ENCODE peak calls at places on chromosome 9, in six cellular contexts. S is A549, O is neural crest cell, E is MCF 10A, X is psoas muscle, A is retinal pigment epithelial cell. U is an unnamed sample.

GRCh38 chr9:71506821-71507220 is 261.5 kb downstream of the CEMIP2 start:
- DNase-seq in S (peak; percentile 27), O (no peak), E (peak; percentile 89), X (peak; percentile 49), A (peak; percentile 72), U (no peak)

GRCh38 chr9:38347946-38348345 is 44.6 kb upstream of the ALDH1B1 start:
- DNase-seq in S (no peak), O (no peak), E (no peak), X (no peak), A (no peak), U (no peak)

GRCh38 chr9:37119360-37119759 is 1.0 kb upstream of the ZCCHC7 start:
- DNase-seq in S (no peak), O (no peak), E (peak; percentile 0), X (no peak), A (no peak), U (no peak)

GRCh38 chr9:93809204-93809940 is 145.8 kb downstream of the BARX1 start:
- DNase-seq in S (no peak), O (no peak), E (no peak), X (no peak), A (no peak), U (no peak)

GRCh38 chr9:125829743-125830142 is 82.6 kb downstream of the PBX3 start:
- DNase-seq in S (no peak), O (no peak), E (no peak), X (no peak), A (no peak), U (no peak)

GRCh38 chr9:37408933-37409710 is 13.4 kb upstream of the GRHPR start:
- DNase-seq in S (no peak), O (no peak), E (no peak), X (no peak), A (no peak), U (no peak)

GRCh38 chr9:94881454-94881853 is 155.0 kb downstream of the AOPEP start:
- DNase-seq in S (no peak), O (no peak), E (no peak), X (no peak), A (no peak), U (no peak)

GRCh38 chr9:37371565-37372464 is 50.7 kb upstream of the GRHPR start:
- DNase-seq in S (no peak), O (no peak), E (peak; percentile 25), X (no peak), A (no peak), U (no peak)

GRCh38 chr9:89461302-89461701 is 36.6 kb downstream of the SEMA4D start:
- DNase-seq in S (no peak), O (no peak), E (peak; percentile 82), X (no peak), A (no peak), U (no peak)

GRCh38 chr9:135821116-135821515 is 86.2 kb downstream of the CAMSAP1 start:
- DNase-seq in S (no peak), O (no peak), E (no peak), X (no peak), A (no peak), U (no peak)

GRCh38 chr9:130860458-130861316 is 25.6 kb downstream of the ABL1 start:
- DNase-seq in S (no peak), O (no peak), E (no peak), X (peak; percentile 89), A (peak; percentile 72), U (no peak)

GRCh38 chr9:131032384-131032783 is 23.4 kb downstream of the LAMC3 start:
- DNase-seq in S (no peak), O (no peak), E (no peak), X (no peak), A (no peak), U (no peak)

GRCh38 chr9:37443566-37443965 is 21.1 kb downstream of the GRHPR start:
- DNase-seq in S (no peak), O (no peak), E (no peak), X (no peak), A (no peak), U (no peak)

DNA sequence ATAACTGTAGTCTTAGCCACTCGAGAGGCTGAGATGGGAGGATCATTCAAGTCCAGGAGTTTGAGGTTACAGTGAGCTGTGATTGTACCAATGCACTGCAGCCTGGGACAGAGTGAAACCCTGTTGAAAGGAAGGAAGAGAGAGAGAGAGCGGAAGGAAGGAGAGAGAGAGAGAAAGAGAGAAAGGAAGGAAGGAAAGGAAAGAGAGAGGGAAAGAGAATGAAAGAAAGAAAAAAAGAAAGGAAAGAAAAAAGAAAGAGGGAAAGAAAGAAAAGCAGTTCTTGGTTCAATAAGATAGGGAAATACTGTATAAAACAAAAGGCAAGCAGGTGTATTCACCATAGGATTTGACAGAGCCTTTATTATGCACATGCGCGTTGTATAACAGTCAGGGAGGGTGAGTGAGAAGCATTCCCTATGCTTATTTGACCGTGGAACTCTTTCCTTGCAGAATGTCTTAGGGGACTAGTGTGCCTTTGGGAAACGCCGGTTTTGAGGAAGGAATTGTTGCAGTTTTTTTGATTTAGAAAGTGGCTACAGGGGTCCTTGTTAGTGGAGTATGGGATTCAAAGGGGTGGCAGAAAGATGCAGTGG is 42.0 kb downstream of the GSN start:
- DNase-seq in S (no peak), O (no peak), E (no peak), X (no peak), A (no peak), U (no peak)
- TF ChIP-seq CTCF in S (no peak), O (no peak), E (no peak), X (no peak), A (no peak), U (no peak)

GRCh38 chr9:118829334-118829733 is 539.9 kb downstream of the BRINP1 start:
- DNase-seq in S (no peak), O (no peak), E (peak; percentile 40), X (no peak), A (no peak), U (no peak)
- TF ChIP-seq CTCF in S (no peak), O (peak; percentile 57), E (no peak), X (peak; percentile 67), A (peak; percentile 53), U (peak; percentile 25)

DNA sequence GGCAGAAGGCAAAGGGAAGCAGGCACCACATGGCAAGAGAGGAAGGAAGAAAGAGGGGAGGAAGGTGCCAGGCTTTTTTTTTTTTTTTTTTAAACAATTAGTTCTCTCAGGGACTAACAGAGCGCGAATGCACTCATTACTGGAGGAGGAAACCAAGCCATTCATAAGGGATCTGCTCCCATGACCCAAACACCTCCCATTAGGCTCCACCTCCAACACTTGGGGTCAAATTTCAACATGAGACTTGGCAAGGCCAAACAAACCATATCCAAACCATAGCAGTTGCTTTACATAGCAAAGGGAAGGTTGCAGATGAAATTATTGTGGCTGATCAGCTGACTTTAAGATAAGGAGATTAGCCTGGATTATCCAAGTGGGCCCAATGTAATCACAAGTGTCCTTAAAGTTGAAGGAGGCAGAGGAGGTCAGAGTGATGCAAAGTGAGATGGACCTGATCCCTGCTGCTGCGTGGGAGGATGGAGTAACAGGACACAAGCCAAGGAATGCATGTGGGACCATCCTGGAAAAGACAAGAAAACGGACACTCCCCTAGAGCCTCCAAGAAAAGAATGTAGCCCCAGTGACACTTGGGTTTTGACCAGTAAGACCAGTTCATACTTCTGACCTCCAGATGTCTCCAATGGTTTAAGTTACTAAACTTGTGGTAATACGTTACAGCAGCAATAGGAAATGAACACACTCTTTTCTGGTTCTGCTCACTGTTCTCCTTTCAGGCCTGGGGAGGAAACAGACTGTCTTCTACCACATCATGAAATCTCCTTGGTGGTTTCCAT is 167.3 kb downstream of the GNAQ start:
- DNase-seq in S (no peak), O (no peak), E (no peak), X (no peak), A (no peak), U (no peak)
- TF ChIP-seq CTCF in S (no peak), O (no peak), E (no peak), X (no peak), A (no peak), U (no peak)

GRCh38 chr9:69193685-69194032 is 19.6 kb downstream of the TJP2 start:
- DNase-seq in S (no peak), O (no peak), E (no peak), X (no peak), A (no peak), U (no peak)
- TF ChIP-seq CTCF in S (no peak), O (no peak), E (no peak), X (no peak), A (peak; percentile 37), U (no peak)

DNA sequence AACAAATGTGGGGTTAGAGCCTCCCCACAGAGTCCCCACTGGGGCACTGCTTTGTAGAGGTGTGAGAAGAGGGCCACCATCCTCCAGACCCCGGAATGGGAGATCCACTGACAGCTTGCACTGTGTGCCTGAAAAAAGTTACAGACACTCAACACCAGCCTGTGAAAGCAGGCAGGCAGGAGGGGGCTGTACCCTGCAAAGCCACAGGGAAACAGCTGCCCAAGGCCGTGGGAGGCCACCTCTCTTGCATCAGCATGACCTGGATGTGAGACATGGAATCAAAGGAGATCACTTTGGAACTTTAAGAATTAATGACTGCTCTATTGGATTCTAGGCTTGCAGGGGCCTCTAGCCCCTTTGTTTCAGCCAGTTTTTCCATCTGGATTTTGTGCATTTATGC is 782.3 kb downstream of the BRINP1 start:
- DNase-seq in S (no peak), O (no peak), E (no peak), X (no peak), A (no peak), U (no peak)
- TF ChIP-seq CTCF in S (no peak), O (no peak), E (no peak), X (no peak), A (no peak), U (no peak)

GRCh38 chr9:32552172-32552872 is at the start of the genes SMIM27 and TOPORS:
- DNase-seq in S (peak; percentile 90), O (peak; percentile 73), E (peak; percentile 92), X (peak; percentile 95), A (peak; percentile 59), U (peak; percentile 85)

GRCh38 chr9:32554107-32554506 is 1.7 kb upstream of the TOPORS start:
- DNase-seq in S (no peak), O (no peak), E (peak; percentile 9), X (no peak), A (no peak), U (no peak)

GRCh38 chr9:32550046-32550608 is 2.0 kb upstream of the SMIM27 start:
- DNase-seq in S (peak; percentile 8), O (no peak), E (peak; percentile 5), X (no peak), A (no peak), U (peak; percentile 9)

GRCh38 chr9:32551491-32552049 is 557 bp upstream of the SMIM27 start:
- DNase-seq in S (peak; percentile 28), O (peak; percentile 25), E (no peak), X (no peak), A (no peak), U (peak; percentile 43)

GRCh38 chr9:32550609-32551490 is 1.3 kb upstream of the SMIM27 start:
- DNase-seq in S (peak; percentile 97), O (peak; percentile 96), E (peak; percentile 86), X (peak; percentile 95), A (peak; percentile 81), U (peak; percentile 98)
- TF ChIP-seq CTCF in S (no peak), O (peak; percentile 11), E (no peak), X (no peak), A (no peak), U (no peak)

GRCh38 chr9:98057095-98057799 is 715 bp downstream of the NANS start:
- DNase-seq in S (no peak), O (no peak), E (peak; percentile 32), X (no peak), A (no peak), U (no peak)

GRCh38 chr9:98062161-98062560 is 5.6 kb downstream of the NANS start:
- DNase-seq in S (no peak), O (no peak), E (no peak), X (no peak), A (no peak), U (no peak)

GRCh38 chr9:98054376-98054951 is 2.1 kb upstream of the NANS start:
- DNase-seq in S (no peak), O (no peak), E (no peak), X (no peak), A (no peak), U (no peak)

GRCh38 chr9:98056403-98057094 is at the start of gene NANS:
- DNase-seq in S (peak; percentile 91), O (peak; percentile 82), E (peak; percentile 94), X (peak; percentile 96), A (peak; percentile 88), U (peak; percentile 93)
- TF ChIP-seq CTCF in S (no peak), O (no peak), E (no peak), X (no peak), A (no peak), U (no peak)

U was measured in nephron progenitor cell.